ENCODE peak calls at places on chromosomes 3 and 15, in nine cellular contexts. U is heart left ventricle; Y is ovary; F is coronary artery; S is brain microvascular endothelial cell; A is CD8-positive, alpha-beta memory T cell; R is heart right ventricle; W is AG09309; Q is lung. H is an unnamed sample.

GRCh38 chr15:72146934-72147333 is 28.7 kb downstream of the SENP8 start:
- DNase-seq in U (no peak), Y (no peak), F (no peak), S (no peak), A (no peak), R (no peak), W (no peak), Q (no peak), H (no peak)

GRCh38 chr3:160685144-160685766 is 8.3 kb downstream of the ARL14 start:
- DNase-seq in U (no peak), Y (no peak), F (no peak), S (no peak), A (no peak), R (no peak), W (no peak), Q (no peak), H (no peak)

GRCh38 chr15:78808550-78808949 is 2.7 kb downstream of the ADAMTS7 start:
- DNase-seq in U (peak), Y (no peak), F (no peak), S (peak), A (no peak), R (no peak), W (no peak), Q (no peak), H (peak)

GRCh38 chr3:152832046-152832445 is 2.9 kb upstream of the P2RY1 start:
- DNase-seq in U (no peak), Y (no peak), F (no peak), S (no peak), A (no peak), R (no peak), W (no peak), Q (no peak), H (no peak)

GRCh38 chr15:68493629-68494028 is 61.7 kb upstream of the ITGA11 start:
- DNase-seq in U (no peak), Y (no peak), F (no peak), S (no peak), A (no peak), R (no peak), W (no peak), Q (no peak), H (no peak)

GRCh38 chr3:39275052-39275451 is 4.8 kb downstream of the CX3CR1 start:
- DNase-seq in U (no peak), Y (no peak), F (no peak), S (no peak), A (no peak), R (no peak), W (no peak), Q (no peak), H (no peak)

GRCh38 chr3:47850062-47850802 is 47.3 kb downstream of the DHX30 start:
- DNase-seq in U (no peak), Y (no peak), F (no peak), S (peak), A (no peak), R (no peak), W (no peak), Q (no peak), H (no peak)

GRCh38 chr15:63939531-63940130 is 105.9 kb upstream of the HERC1 start:
- DNase-seq in U (peak), Y (peak), F (no peak), S (peak), A (peak), R (peak), W (peak), Q (no peak), H (no peak)

GRCh38 chr3:4588410-4588809 is 95.3 kb downstream of the ITPR1 start:
- DNase-seq in U (no peak), Y (no peak), F (no peak), S (peak), A (no peak), R (no peak), W (no peak), Q (no peak), H (no peak)

GRCh38 chr3:70277304-70277703 is 35.1 kb downstream of the MDFIC2 start:
- DNase-seq in U (no peak), Y (no peak), F (no peak), S (no peak), A (no peak), R (no peak), W (no peak), Q (no peak), H (no peak)

GRCh38 chr15:96428742-96429141 is 98.2 kb downstream of the NR2F2 start:
- DNase-seq in U (peak), Y (no peak), F (no peak), S (peak), A (no peak), R (no peak), W (peak), Q (no peak), H (no peak)

GRCh38 chr3:23079976-23080375 is 123.2 kb upstream of the UBE2E2 start:
- DNase-seq in U (no peak), Y (no peak), F (no peak), S (no peak), A (no peak), R (no peak), W (no peak), Q (no peak), H (no peak)

GRCh38 chr15:42510258-42511009 is 15.0 kb downstream of the SNAP23 start:
- DNase-seq in U (no peak), Y (no peak), F (no peak), S (no peak), A (no peak), R (no peak), W (no peak), Q (no peak), H (no peak)

GRCh38 chr3:42504334-42505202 is 2.1 kb downstream of the VIPR1 start:
- DNase-seq in U (peak), Y (no peak), F (peak), S (no peak), A (no peak), R (no peak), W (no peak), Q (no peak), H (no peak)

GRCh38 chr3:161691677-161692076 is 195.1 kb downstream of the OTOL1 start:
- DNase-seq in U (no peak), Y (no peak), F (no peak), S (no peak), A (no peak), R (no peak), W (no peak), Q (no peak), H (no peak)

GRCh38 chr15:45634442-45635190 is at the start of gene SQOR:
- DNase-seq in U (peak), Y (peak), F (peak), S (peak), A (peak), R (peak), W (no peak), Q (peak), H (peak)

GRCh38 chr15:60005352-60006202 is 1.5 kb downstream of the FOXB1 start:
- DNase-seq in U (no peak), Y (no peak), F (no peak), S (no peak), A (no peak), R (no peak), W (no peak), Q (no peak), H (no peak)

GRCh38 chr3:127589600-127590281 is 792 bp downstream of the TPRA1 start:
- DNase-seq in U (no peak), Y (no peak), F (no peak), S (no peak), A (no peak), R (peak), W (no peak), Q (no peak), H (no peak)

GRCh38 chr15:74631935-74632560 is 16.4 kb downstream of the CLK3 start:
- DNase-seq in U (peak), Y (peak), F (peak), S (peak), A (peak), R (peak), W (no peak), Q (peak), H (no peak)

GRCh38 chr15:63188247-63188936 is 1.0 kb upstream of the RAB8B start:
- DNase-seq in U (no peak), Y (no peak), F (no peak), S (no peak), A (no peak), R (no peak), W (no peak), Q (peak), H (no peak)

GRCh38 chr3:30696901-30697300 is 90.5 kb downstream of the TGFBR2 start:
- DNase-seq in U (no peak), Y (no peak), F (no peak), S (no peak), A (no peak), R (no peak), W (no peak), Q (no peak), H (no peak)

GRCh38 chr15:42338500-42338899 is 20.8 kb upstream of the CAPN3 start:
- DNase-seq in U (no peak), Y (no peak), F (no peak), S (no peak), A (no peak), R (no peak), W (no peak), Q (no peak), H (no peak)

GRCh38 chr3:44647771-44648170 is 761 bp upstream of the ZNF35 start:
- DNase-seq in U (no peak), Y (no peak), F (no peak), S (no peak), A (no peak), R (no peak), W (no peak), Q (no peak), H (no peak)
- H3K4me3 ChIP-seq in U (no peak), Y (no peak), F (no peak), S (no peak), A (no peak), R (no peak), W (no peak), Q (no peak), H (no peak)

GRCh38 chr3:151393961-151394360 is 9.4 kb upstream of the P2RY12 start:
- DNase-seq in U (no peak), Y (no peak), F (no peak), S (no peak), A (no peak), R (no peak), W (no peak), Q (no peak), H (no peak)
- H3K4me3 ChIP-seq in U (no peak), Y (no peak), F (no peak), S (no peak), A (no peak), R (no peak), W (no peak), Q (no peak), H (no peak)

GRCh38 chr3:124845406-124845805 is 41.8 kb downstream of the ITGB5 start:
- DNase-seq in U (peak), Y (no peak), F (no peak), S (peak), A (no peak), R (no peak), W (peak), Q (peak), H (no peak)

GRCh38 chr3:124846189-124846588 is 41.0 kb downstream of the ITGB5 start:
- DNase-seq in U (no peak), Y (no peak), F (no peak), S (peak), A (no peak), R (no peak), W (peak), Q (no peak), H (no peak)

GRCh38 chr3:124841517-124841916 is 45.6 kb downstream of the ITGB5 start:
- DNase-seq in U (no peak), Y (no peak), F (no peak), S (no peak), A (no peak), R (no peak), W (no peak), Q (no peak), H (no peak)

GRCh38 chr3:124843068-124843467 is 44.1 kb downstream of the ITGB5 start:
- DNase-seq in U (no peak), Y (no peak), F (no peak), S (no peak), A (no peak), R (no peak), W (no peak), Q (no peak), H (no peak)

DNA sequence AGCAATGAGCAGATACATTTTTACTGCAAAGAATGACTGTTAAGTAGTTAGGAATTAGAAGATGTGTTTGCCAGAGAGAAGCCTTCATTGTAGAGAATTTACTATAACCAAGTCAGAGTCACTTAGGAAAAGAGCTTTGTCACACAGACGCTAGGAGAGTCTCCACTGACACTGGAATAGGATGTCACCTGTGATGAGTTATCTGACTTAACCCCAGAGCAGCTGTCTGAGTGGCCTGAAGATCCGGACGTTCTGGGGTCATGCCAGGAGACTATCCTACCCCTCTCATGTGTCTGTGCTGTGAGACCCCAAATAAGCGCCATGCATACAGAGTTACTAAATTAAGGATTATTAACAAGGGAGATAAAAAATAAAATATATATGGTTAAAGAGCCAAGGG is 43.7 kb downstream of the ITGB5 start:
- DNase-seq in U (no peak), Y (no peak), F (no peak), S (no peak), A (no peak), R (no peak), W (no peak), Q (no peak), H (no peak)
- H3K4me3 ChIP-seq in U (no peak), Y (no peak), F (no peak), S (no peak), A (no peak), R (no peak), W (no peak), Q (no peak), H (no peak)

DNA sequence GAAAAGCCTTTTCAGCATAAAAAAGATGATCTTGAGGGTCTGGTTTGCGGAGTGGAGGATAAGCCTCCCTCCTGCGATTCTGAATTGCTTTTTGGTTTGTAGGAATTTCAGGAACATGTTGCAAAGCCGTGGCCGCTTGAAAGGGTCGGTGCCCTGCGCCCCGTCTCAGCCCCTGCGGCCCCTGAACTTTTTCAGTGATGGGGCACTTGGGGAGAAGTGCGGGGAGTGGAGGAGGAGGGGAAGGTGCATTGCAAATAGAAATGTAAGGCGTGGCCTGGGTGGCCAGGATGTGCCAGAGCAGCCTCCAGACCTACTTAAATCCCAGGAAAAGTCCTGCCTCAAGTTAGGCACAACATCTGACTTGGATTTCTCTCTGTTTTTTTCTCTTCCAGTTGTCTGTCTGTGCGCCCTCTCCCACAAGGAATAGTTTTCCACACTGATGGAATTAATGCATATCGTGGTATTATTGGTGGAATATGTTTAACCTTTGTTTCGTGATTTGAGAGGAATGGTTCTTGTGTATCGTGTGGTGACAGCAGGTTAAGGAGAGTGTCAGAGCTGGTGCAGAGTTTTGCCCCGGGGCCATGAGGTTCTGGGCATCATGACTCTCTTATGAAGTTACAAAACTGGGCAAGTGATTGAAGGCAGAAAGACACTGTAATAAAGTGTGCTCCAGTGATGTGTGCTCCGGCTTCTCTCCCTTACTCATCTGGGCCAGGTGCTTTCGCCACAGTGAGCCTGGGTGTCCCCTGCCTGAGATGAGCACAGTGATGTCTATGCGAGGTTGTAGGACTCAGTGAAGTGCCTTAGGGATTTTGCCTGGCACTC is 153.8 kb downstream of the PGPEP1L start:
- DNase-seq in U (no peak), Y (no peak), F (peak), S (no peak), A (no peak), R (no peak), W (no peak), Q (no peak), H (no peak)
- H3K4me3 ChIP-seq in U (peak), Y (peak), F (peak), S (peak), A (no peak), R (peak), W (peak), Q (no peak), H (peak)

GRCh38 chr3:101195951-101196713 is 124.2 kb downstream of the IMPG2 start:
- DNase-seq in U (no peak), Y (no peak), F (no peak), S (peak), A (no peak), R (no peak), W (peak), Q (no peak), H (peak)
- H3K4me3 ChIP-seq in U (no peak), Y (no peak), F (no peak), S (no peak), A (no peak), R (no peak), W (no peak), Q (no peak), H (no peak)

GRCh38 chr3:156677536-156677935 is 3.1 kb downstream of the TIPARP start:
- DNase-seq in U (no peak), Y (no peak), F (no peak), S (no peak), A (no peak), R (no peak), W (no peak), Q (no peak), H (no peak)

GRCh38 chr3:156675744-156676466 is 1.5 kb downstream of the TIPARP start:
- DNase-seq in U (peak), Y (peak), F (peak), S (peak), A (peak), R (peak), W (peak), Q (peak), H (no peak)

GRCh38 chr3:156678216-156678615 is 3.8 kb downstream of the TIPARP start:
- DNase-seq in U (no peak), Y (no peak), F (no peak), S (no peak), A (no peak), R (no peak), W (no peak), Q (no peak), H (no peak)

GRCh38 chr3:156676467-156677119 is 2.2 kb downstream of the TIPARP start:
- DNase-seq in U (no peak), Y (no peak), F (no peak), S (no peak), A (no peak), R (no peak), W (no peak), Q (no peak), H (no peak)

DNA sequence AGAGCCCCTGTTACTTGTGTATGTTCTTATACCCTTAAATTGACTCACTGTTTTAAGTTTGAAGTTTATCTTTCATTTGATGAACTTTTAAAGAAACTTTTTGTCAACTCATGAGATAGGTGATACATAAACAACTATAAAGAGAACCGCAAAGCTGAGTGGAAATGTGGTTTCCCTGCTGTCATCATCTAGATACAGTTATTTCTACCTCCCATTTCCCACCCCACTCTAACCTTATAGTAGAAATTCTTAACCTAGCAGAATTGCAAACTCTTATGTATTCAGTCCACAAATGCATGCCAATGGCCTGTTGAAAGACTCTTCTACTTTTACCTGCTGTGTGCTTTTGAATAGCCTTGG is 2.7 kb downstream of the TIPARP start:
- DNase-seq in U (no peak), Y (no peak), F (no peak), S (no peak), A (peak), R (no peak), W (no peak), Q (no peak), H (peak)
- H3K4me3 ChIP-seq in U (peak), Y (no peak), F (peak), S (peak), A (no peak), R (peak), W (peak), Q (no peak), H (no peak)

GRCh38 chr3:156682963-156683362 is 8.6 kb downstream of the TIPARP start:
- DNase-seq in U (no peak), Y (no peak), F (no peak), S (no peak), A (no peak), R (no peak), W (no peak), Q (no peak), H (no peak)
- H3K4me3 ChIP-seq in U (no peak), Y (no peak), F (no peak), S (no peak), A (no peak), R (no peak), W (no peak), Q (no peak), H (no peak)

GRCh38 chr3:6861331-6861988 is 545 bp downstream of the GRM7 start:
- DNase-seq in U (no peak), Y (no peak), F (no peak), S (no peak), A (no peak), R (no peak), W (no peak), Q (no peak), H (no peak)
- H3K4me3 ChIP-seq in U (peak), Y (peak), F (peak), S (no peak), A (no peak), R (peak), W (no peak), Q (no peak), H (no peak)

H was measured in Jurkat, Clone E6-1.